ENCODE peak calls at places on chromosomes 11 and 22, in six cellular contexts. A is PC-3, C is nephron progenitor cell, T is neural crest cell, V is cardiac fibroblast, J is fibroblast of lung. M is an unnamed sample.

GRCh38 chr11:29159552-29160465 is 857.0 kb downstream of the KCNA4 start:
- DNase-seq in C (peak; percentile 50), J (peak; percentile 68), A (peak; percentile 84), T (peak; percentile 51), V (peak; percentile 91), M (no peak)

GRCh38 chr22:20463324-20464095 is 25.9 kb upstream of the SCARF2 start:
- DNase-seq in J (no peak), C (no peak), T (no peak), V (no peak), A (no peak), M (no peak)

GRCh38 chr22:35604671-35605457 is 12.3 kb downstream of the MB start:
- DNase-seq in V (no peak), J (peak; percentile 74), T (no peak), A (peak; percentile 49), C (no peak), M (no peak)

GRCh38 chr22:37806409-37807338 is 1.1 kb upstream of the GCAT start:
- DNase-seq in J (peak; percentile 52), C (peak; percentile 39), A (peak; percentile 49), T (no peak), V (peak; percentile 32), M (peak; percentile 0)

GRCh38 chr11:78649361-78650215 is 74.9 kb upstream of the NARS2 start:
- DNase-seq in J (no peak), A (no peak), V (no peak), C (no peak), T (no peak), M (no peak)

GRCh38 chr22:24112188-24112587 is 69.1 kb upstream of the SUSD2 start:
- DNase-seq in A (peak; percentile 7), C (no peak), V (peak; percentile 57), T (no peak), J (peak; percentile 23), M (no peak)

GRCh38 chr11:1044160-1044559 is 7.6 kb upstream of the MUC6 start:
- DNase-seq in T (no peak), V (no peak), C (no peak), A (no peak), J (no peak), M (no peak)

GRCh38 chr11:120471131-120471530 is 40.4 kb upstream of the GRIK4 start:
- DNase-seq in V (peak; percentile 85), J (peak; percentile 89), C (no peak), A (peak; percentile 13), T (no peak), M (no peak)

GRCh38 chr22:47200273-47201051 is 438.0 kb downstream of the TBC1D22A start:
- DNase-seq in J (no peak), V (no peak), A (no peak), T (no peak), C (no peak), M (no peak)

GRCh38 chr11:61725632-61726280 is 26.7 kb upstream of the MYRF start:
- DNase-seq in J (peak; percentile 79), V (peak; percentile 36), C (peak; percentile 28), A (peak; percentile 64), T (no peak), M (no peak)

GRCh38 chr22:45233386-45233785 is 7.3 kb downstream of the KIAA0930 start:
- DNase-seq in T (no peak), J (no peak), A (no peak), C (no peak), V (no peak), M (no peak)

GRCh38 chr11:86664930-86665329 is 7.5 kb downstream of the ME3 start:
- DNase-seq in V (no peak), C (no peak), A (peak; percentile 35), J (no peak), T (no peak), M (no peak)

GRCh38 chr11:128920651-128921050 is 22.0 kb downstream of the TP53AIP1 start:
- DNase-seq in C (no peak), V (no peak), T (no peak), J (no peak), A (no peak), M (no peak)

GRCh38 chr11:86577663-86578636 is 94.5 kb downstream of the ME3 start:
- DNase-seq in C (no peak), J (peak; percentile 95), A (peak; percentile 88), V (peak; percentile 97), T (no peak), M (no peak)

GRCh38 chr11:34263462-34264186 is 94.2 kb downstream of the ABTB2 start:
- DNase-seq in J (peak; percentile 92), A (peak; percentile 95), V (peak; percentile 79), T (no peak), C (no peak), M (no peak)

GRCh38 chr22:49066619-49067018 is 761.1 kb downstream of the BRD1 start:
- DNase-seq in C (no peak), T (no peak), A (no peak), J (no peak), V (no peak), M (no peak)

GRCh38 chr11:8058216-8058615 is 22.8 kb upstream of the TUB start:
- DNase-seq in V (no peak), A (no peak), J (no peak), C (no peak), T (no peak), M (no peak)

GRCh38 chr11:8059030-8059429 is 22.0 kb upstream of the TUB start:
- DNase-seq in T (no peak), C (no peak), V (no peak), J (no peak), A (no peak), M (no peak)

GRCh38 chr11:8055836-8056526 is 25.0 kb upstream of the TUB start:
- DNase-seq in C (no peak), J (no peak), V (no peak), T (no peak), A (no peak), M (no peak)

GRCh38 chr11:8056810-8057463 is 24.1 kb upstream of the TUB start:
- DNase-seq in C (no peak), T (no peak), V (peak; percentile 76), J (peak; percentile 49), A (no peak), M (no peak)

GRCh38 chr11:8055111-8055835 is 25.7 kb upstream of the TUB start:
- DNase-seq in C (no peak), J (no peak), V (no peak), T (no peak), A (no peak), M (no peak)
- TF ChIP-seq CTCF in C (no peak), J (peak; percentile 14), V (peak; percentile 18), T (peak; percentile 25), A (peak; percentile 47), M (no peak)

GRCh38 chr11:92141725-92142124 is 82.9 kb upstream of the FAT3 start:
- DNase-seq in T (no peak), J (no peak), V (no peak), C (no peak), A (no peak), M (no peak)

GRCh38 chr11:92140021-92140420 is 84.6 kb upstream of the FAT3 start:
- DNase-seq in J (no peak), T (no peak), C (no peak), A (no peak), V (no peak), M (no peak)

GRCh38 chr11:92141159-92141558 is 83.5 kb upstream of the FAT3 start:
- DNase-seq in T (no peak), A (no peak), C (no peak), J (no peak), V (no peak), M (no peak)

GRCh38 chr11:92131289-92131890 is 93.2 kb upstream of the FAT3 start:
- DNase-seq in A (peak; percentile 63), T (no peak), C (no peak), V (peak; percentile 74), J (peak; percentile 83), M (no peak)

DNA sequence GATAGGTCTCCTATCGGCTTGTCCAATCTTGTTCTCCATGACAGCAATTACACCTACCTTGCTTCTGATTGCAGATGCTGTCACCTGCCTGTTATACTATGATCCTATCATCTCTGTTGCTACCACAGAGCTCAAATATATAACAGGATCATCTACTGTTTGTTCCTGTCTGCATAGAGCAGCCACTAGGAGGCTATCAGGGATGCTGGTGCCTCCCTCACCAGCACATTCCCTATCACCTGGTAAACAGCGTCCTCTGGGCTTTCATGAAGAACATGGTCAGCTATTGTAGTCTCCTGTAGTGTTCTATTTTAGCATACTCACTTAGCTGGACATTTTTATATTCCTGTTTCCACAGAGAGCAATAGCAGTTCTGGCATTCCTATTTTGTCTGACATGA is 87.8 kb upstream of the FAT3 start:
- DNase-seq in C (no peak), J (no peak), T (no peak), V (no peak), A (peak; percentile 51), M (no peak)
- TF ChIP-seq CTCF in C (no peak), J (no peak), T (peak; percentile 39), V (no peak), A (peak; percentile 58), M (no peak)

DNA sequence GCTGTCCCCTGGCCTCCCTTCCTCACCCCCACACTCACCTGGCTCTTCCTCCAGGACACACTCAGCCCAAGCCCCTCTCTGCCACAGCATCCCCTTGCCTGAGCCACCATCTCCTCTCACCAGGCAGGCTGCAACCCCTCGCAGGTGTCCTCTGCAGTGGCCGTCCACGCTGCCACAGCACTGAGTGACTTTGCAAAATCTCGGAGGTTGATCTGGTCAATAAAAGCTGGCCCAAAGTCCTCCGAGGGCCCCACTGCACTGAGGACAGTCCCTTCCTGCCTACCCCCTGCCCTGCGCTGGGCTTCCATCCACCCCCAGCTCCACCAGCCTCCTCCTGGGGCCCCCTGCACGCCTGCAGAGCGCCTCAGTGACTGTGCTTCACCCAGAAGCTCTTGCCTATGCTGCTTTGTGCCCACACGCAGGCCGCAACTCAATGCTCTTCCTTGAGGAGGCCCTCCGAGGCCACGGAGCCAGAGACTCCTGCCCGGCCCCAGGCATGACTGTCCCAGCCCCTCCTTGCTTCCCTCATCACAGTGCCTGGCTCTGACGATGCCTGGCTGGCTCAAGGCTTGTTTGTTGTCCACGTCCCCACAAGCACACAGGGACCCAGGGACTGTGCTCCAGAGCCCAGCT is 30.8 kb upstream of the SLC22A12 start:
- DNase-seq in V (no peak), J (no peak), C (no peak), T (no peak), A (no peak), M (no peak)
- TF ChIP-seq CTCF in V (no peak), J (no peak), C (no peak), T (no peak), A (no peak), M (no peak)

GRCh38 chr22:43923631-43924548 is at the start of gene PNPLA3:
- DNase-seq in T (peak; percentile 89), A (peak; percentile 66), C (peak; percentile 98), V (peak; percentile 80), J (peak; percentile 88), M (peak; percentile 62)

GRCh38 chr22:43923191-43923590 is 414 bp upstream of the PNPLA3 start:
- DNase-seq in C (no peak), J (peak; percentile 24), V (peak; percentile 26), A (no peak), T (no peak), M (no peak)

GRCh38 chr22:43921361-43921760 is 2.2 kb upstream of the PNPLA3 start:
- DNase-seq in C (no peak), A (peak; percentile 73), T (no peak), J (peak; percentile 93), V (peak; percentile 75), M (no peak)

GRCh38 chr22:43919106-43919965 is 4.3 kb upstream of the PNPLA3 start:
- DNase-seq in T (no peak), A (peak; percentile 7), C (no peak), V (peak; percentile 66), J (peak; percentile 76), M (no peak)

DNA sequence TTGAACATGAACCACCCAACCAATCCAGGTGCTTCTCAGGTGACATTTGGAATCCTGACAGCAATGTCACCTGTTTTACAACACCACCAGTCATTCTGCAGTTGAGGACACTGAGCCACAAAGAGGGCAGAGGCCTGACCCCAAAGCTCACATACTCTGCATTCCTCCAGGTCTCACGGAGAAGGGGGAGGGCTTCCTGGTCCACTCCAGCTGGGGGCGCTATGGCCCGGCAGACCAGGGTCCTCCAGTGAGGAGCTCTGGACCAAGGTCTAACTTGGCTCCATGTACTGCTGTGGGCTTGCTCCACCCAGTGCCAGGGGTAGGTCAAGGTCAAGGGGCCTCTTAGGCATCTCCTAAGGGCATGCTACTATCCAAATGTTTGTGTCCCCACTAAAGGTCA is 1.5 kb upstream of the PNPLA3 start:
- DNase-seq in A (no peak), T (no peak), C (no peak), V (no peak), J (no peak), M (no peak)
- TF ChIP-seq CTCF in A (no peak), T (no peak), C (no peak), V (no peak), J (no peak), M (peak; percentile 5)

M was measured in D721Med.